ENCODE peak calls at places on chromosomes 16 and 17, in four cellular contexts. One of them, this sample, is unnamed.

GRCh38 chr17:78412403-78412802 is 34.0 kb downstream of the PGS1 start:
- DNase-seq in NT2/D1: no peak
- DNase-seq in HepG2: no peak
- DNase-seq in H1: no peak
- DNase-seq in this sample: peak

GRCh38 chr17:82696916-82697807 is 1.3 kb downstream of the RAB40B start:
- DNase-seq in H1: peak
- DNase-seq in HepG2: no peak
- DNase-seq in NT2/D1: no peak
- DNase-seq in this sample: no peak

GRCh38 chr17:37485938-37486570 is 3.6 kb upstream of the DUSP14 start:
- DNase-seq in HepG2: no peak
- DNase-seq in NT2/D1: no peak
- DNase-seq in H1: no peak
- DNase-seq in this sample: no peak

GRCh38 chr16:79528281-79528680 is 72.3 kb downstream of the MAF start:
- DNase-seq in NT2/D1: no peak
- DNase-seq in HepG2: no peak
- DNase-seq in H1: no peak
- DNase-seq in this sample: no peak

GRCh38 chr16:11056989-11057645 is 112.8 kb downstream of the CLEC16A start:
- DNase-seq in H1: no peak
- DNase-seq in NT2/D1: no peak
- DNase-seq in HepG2: no peak
- DNase-seq in this sample: no peak

GRCh38 chr17:21286771-21287702 is 2.5 kb downstream of the MAP2K3 start:
- DNase-seq in H1: no peak
- DNase-seq in NT2/D1: no peak
- DNase-seq in HepG2: peak
- DNase-seq in this sample: no peak

GRCh38 chr17:47077576-47077975 is 98.5 kb upstream of the RPRML start:
- DNase-seq in NT2/D1: no peak
- DNase-seq in H1: no peak
- DNase-seq in HepG2: no peak
- DNase-seq in this sample: no peak

GRCh38 chr16:66290431-66290830 is 76.1 kb upstream of the CDH5 start:
- DNase-seq in NT2/D1: no peak
- DNase-seq in H1: no peak
- DNase-seq in HepG2: no peak
- DNase-seq in this sample: no peak

GRCh38 chr16:81695431-81695890 is 83.6 kb upstream of the PLCG2 start:
- DNase-seq in NT2/D1: no peak
- DNase-seq in HepG2: no peak
- DNase-seq in H1: no peak
- DNase-seq in this sample: no peak

GRCh38 chr16:66486773-66487579 is 59.9 kb downstream of the BEAN1 start:
- DNase-seq in NT2/D1: no peak
- DNase-seq in H1: no peak
- DNase-seq in HepG2: no peak
- DNase-seq in this sample: no peak

GRCh38 chr16:64952177-64952576 is 169.7 kb downstream of the CDH11 start:
- DNase-seq in NT2/D1: no peak
- DNase-seq in HepG2: no peak
- DNase-seq in H1: no peak
- DNase-seq in this sample: no peak

GRCh38 chr16:48499822-48500440 is 110.0 kb downstream of the N4BP1 start:
- DNase-seq in H1: no peak
- DNase-seq in NT2/D1: no peak
- DNase-seq in HepG2: no peak
- DNase-seq in this sample: no peak

GRCh38 chr16:23026777-23027362 is 122.4 kb downstream of the USP31 start:
- DNase-seq in HepG2: peak
- DNase-seq in NT2/D1: peak
- DNase-seq in H1: peak
- DNase-seq in this sample: peak

GRCh38 chr17:34156741-34157589 is 98.1 kb upstream of the CCL2 start:
- DNase-seq in HepG2: no peak
- DNase-seq in H1: peak
- DNase-seq in NT2/D1: peak
- DNase-seq in this sample: no peak

GRCh38 chr16:78748471-78748929 is 649.0 kb downstream of the WWOX start:
- DNase-seq in HepG2: no peak
- DNase-seq in H1: no peak
- DNase-seq in NT2/D1: no peak
- DNase-seq in this sample: no peak

GRCh38 chr17:4313482-4314114 is 49.8 kb upstream of the ANKFY1 start:
- DNase-seq in NT2/D1: no peak
- DNase-seq in HepG2: no peak
- DNase-seq in H1: no peak
- DNase-seq in this sample: no peak

GRCh38 chr17:74325743-74326379 is at the start of gene KIF19:
- DNase-seq in NT2/D1: peak
- DNase-seq in H1: peak
- DNase-seq in HepG2: no peak
- DNase-seq in this sample: no peak

GRCh38 chr16:50313596-50314483 is 47.5 kb downstream of the ADCY7 start:
- DNase-seq in HepG2: peak
- DNase-seq in H1: peak
- DNase-seq in NT2/D1: no peak
- DNase-seq in this sample: no peak

GRCh38 chr17:81487487-81488275 is 24.9 kb downstream of the ACTG1 start:
- DNase-seq in HepG2: peak
- DNase-seq in NT2/D1: peak
- DNase-seq in H1: peak
- DNase-seq in this sample: peak

GRCh38 chr17:81459864-81460263 is 52.7 kb downstream of the ACTG1 start:
- DNase-seq in HepG2: no peak
- DNase-seq in NT2/D1: no peak
- DNase-seq in H1: no peak
- DNase-seq in this sample: no peak

GRCh38 chr17:73786286-73786743 is 142.1 kb upstream of the SDK2 start:
- DNase-seq in NT2/D1: no peak
- DNase-seq in H1: peak
- DNase-seq in HepG2: no peak
- DNase-seq in this sample: no peak

GRCh38 chr16:85697441-85697840 is 8.7 kb upstream of the GINS2 start:
- DNase-seq in NT2/D1: no peak
- DNase-seq in H1: no peak
- DNase-seq in HepG2: no peak
- DNase-seq in this sample: no peak

GRCh38 chr17:61837175-61838051 is 25.9 kb downstream of the BRIP1 start:
- DNase-seq in HepG2: peak
- DNase-seq in H1: no peak
- DNase-seq in NT2/D1: peak
- DNase-seq in this sample: peak

GRCh38 chr17:77213778-77214132 is 73.0 kb downstream of the SEC14L1 start:
- DNase-seq in NT2/D1: no peak
- DNase-seq in HepG2: no peak
- DNase-seq in H1: no peak
- DNase-seq in this sample: no peak

GRCh38 chr17:76008630-76009425 is 8.2 kb downstream of the CDK3 start:
- DNase-seq in H1: no peak
- DNase-seq in HepG2: no peak
- DNase-seq in NT2/D1: no peak
- DNase-seq in this sample: no peak

DNA sequence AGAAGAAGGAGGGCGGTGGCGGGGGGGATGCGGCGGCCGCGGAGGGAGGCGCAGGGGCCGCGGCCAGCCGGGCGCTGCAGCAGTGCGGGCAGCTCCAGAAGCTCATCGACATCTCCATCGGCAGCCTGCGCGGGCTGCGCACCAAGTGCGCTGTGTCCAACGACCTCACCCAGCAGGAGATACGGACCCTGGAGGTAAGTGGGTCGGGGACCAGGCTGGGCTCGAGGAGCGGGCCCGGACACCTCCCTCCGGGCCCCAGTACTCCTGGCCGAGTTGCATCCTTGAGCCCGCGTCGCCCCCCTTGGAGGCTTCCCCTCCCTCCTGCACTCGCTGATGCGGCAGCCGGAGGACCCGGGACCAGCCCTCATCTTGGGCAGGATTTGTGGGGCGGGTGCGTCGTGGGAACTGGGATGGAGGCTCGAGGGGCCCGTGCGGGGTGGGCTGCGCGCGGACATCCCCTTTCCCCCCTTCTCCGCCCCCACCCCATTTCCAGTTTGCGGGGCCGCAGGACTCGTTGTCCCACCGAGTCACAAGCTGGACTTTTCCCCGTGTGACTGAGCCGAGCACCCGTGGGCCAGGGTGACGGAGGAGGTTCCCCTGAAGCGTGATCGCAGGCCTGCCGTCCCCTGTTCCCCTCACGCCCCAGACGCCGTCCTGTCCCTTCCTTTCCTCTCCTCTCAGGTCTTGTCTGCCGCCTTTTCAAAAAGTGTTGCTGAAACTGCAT is 595 bp downstream of the KSR1 start:
- DNase-seq in NT2/D1: no peak
- DNase-seq in H1: no peak
- DNase-seq in HepG2: no peak
- DNase-seq in this sample: no peak
- TF ChIP-seq SUZ12 in NT2/D1: no peak
- TF ChIP-seq SUZ12 in H1: no peak
- TF ChIP-seq SUZ12 in HepG2: no peak
- TF ChIP-seq SUZ12 in this sample: no peak

GRCh38 chr17:48593126-48593829 is at the start of gene HOXB5:
- DNase-seq in HepG2: no peak
- DNase-seq in H1: no peak
- DNase-seq in NT2/D1: no peak
- DNase-seq in this sample: no peak

GRCh38 chr17:48591435-48592077 is 1.5 kb upstream of the HOXB3 start:
- DNase-seq in NT2/D1: no peak
- DNase-seq in H1: no peak
- DNase-seq in HepG2: no peak
- DNase-seq in this sample: no peak

GRCh38 chr17:48592097-48592496 is 1.5 kb downstream of the HOXB5 start:
- DNase-seq in NT2/D1: no peak
- DNase-seq in H1: no peak
- DNase-seq in HepG2: no peak
- DNase-seq in this sample: no peak

GRCh38 chr17:48593840-48594411 is 347 bp upstream of the HOXB5 start:
- DNase-seq in H1: peak
- DNase-seq in NT2/D1: peak
- DNase-seq in HepG2: peak
- DNase-seq in this sample: peak

GRCh38 chr17:48592592-48592991 is 987 bp downstream of the HOXB5 start:
- DNase-seq in HepG2: no peak
- DNase-seq in NT2/D1: no peak
- DNase-seq in H1: no peak
- DNase-seq in this sample: no peak
- TF ChIP-seq SUZ12 in HepG2: no peak
- TF ChIP-seq SUZ12 in NT2/D1: peak
- TF ChIP-seq SUZ12 in H1: peak
- TF ChIP-seq SUZ12 in this sample: no peak

GRCh38 chr16:89556750-89557149 is 3.7 kb upstream of the RPL13 start:
- DNase-seq in H1: no peak
- DNase-seq in HepG2: no peak
- DNase-seq in NT2/D1: no peak
- DNase-seq in this sample: no peak
- TF ChIP-seq SUZ12 in H1: no peak
- TF ChIP-seq SUZ12 in HepG2: no peak
- TF ChIP-seq SUZ12 in NT2/D1: no peak
- TF ChIP-seq SUZ12 in this sample: no peak

DNA sequence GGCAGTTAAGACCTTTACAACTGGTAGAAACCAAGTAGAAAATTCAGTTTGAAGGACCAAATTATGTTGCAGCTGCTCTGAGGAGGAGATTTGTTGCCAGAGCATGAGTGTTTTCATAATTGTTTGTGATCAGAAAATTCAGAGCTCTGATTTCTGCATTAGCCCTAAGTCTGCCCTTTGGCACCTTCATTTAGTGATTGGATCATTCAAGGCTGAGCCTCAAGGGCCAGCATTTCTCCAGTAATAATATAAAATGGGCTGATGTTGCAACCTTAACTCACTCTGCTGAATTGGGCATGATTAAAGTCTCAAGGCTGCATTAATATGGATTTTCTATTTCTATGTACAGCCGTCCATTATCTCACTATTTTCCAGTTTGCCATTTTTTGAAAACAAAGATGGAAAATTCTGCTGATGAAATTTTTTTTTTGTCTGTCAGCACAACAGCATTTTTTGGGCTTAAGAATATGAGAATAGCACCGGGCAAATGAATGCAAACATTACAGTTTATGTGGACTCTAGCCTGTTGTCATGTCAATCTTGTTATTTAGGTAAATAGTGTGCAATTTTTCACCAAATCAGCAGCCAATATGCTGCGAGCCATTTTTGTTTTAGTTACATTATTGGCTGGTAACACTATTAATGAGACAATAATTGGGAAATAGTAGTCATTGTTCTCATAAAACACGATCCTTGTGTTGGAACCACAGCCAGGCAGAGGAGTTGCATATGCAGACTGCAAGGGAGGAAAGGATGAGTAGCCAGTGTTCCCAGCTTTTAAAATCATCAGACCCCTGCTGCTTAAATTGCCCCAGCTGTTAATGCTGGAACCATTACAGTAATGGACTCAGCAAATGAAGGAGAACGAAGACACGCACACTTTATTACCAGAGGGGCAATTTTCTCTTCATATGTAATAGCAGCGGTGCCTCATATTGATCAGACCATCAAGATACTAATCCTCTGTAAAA is 10.4 kb downstream of the FTO start:
- DNase-seq in H1: no peak
- DNase-seq in NT2/D1: no peak
- DNase-seq in HepG2: no peak
- DNase-seq in this sample: peak
- TF ChIP-seq SUZ12 in H1: no peak
- TF ChIP-seq SUZ12 in NT2/D1: no peak
- TF ChIP-seq SUZ12 in HepG2: no peak
- TF ChIP-seq SUZ12 in this sample: no peak

GRCh38 chr17:80164185-80164584 is 5.6 kb upstream of the CARD14 start:
- DNase-seq in HepG2: no peak
- DNase-seq in H1: no peak
- DNase-seq in NT2/D1: no peak
- DNase-seq in this sample: no peak
- TF ChIP-seq SUZ12 in HepG2: no peak
- TF ChIP-seq SUZ12 in H1: no peak
- TF ChIP-seq SUZ12 in NT2/D1: no peak
- TF ChIP-seq SUZ12 in this sample: no peak

DNA sequence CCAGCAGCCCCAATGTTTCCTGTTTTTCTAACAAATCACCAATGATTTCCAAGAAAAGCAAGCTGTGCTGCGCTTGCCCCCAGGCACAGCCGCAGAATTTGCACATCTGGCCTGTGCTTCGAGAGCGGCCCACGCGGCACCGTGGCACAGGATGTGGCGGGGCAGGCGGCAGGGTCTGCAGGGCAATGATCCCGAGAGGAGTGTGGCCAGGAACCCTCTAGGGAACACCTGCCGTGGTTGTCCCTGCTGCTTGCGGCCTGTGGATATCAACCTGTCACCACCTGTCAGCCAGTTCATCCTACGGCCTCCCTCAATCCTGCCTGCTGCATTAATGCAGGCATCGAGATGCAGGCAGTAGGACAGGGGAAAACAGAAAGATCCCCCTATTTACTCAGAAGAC is 24.0 kb downstream of the PIK3R5 start:
- DNase-seq in H1: no peak
- DNase-seq in HepG2: no peak
- DNase-seq in NT2/D1: no peak
- DNase-seq in this sample: no peak
- TF ChIP-seq SUZ12 in H1: no peak
- TF ChIP-seq SUZ12 in HepG2: no peak
- TF ChIP-seq SUZ12 in NT2/D1: no peak
- TF ChIP-seq SUZ12 in this sample: no peak